ENCODE peak calls at places on chromosomes 4 and X, in seven cellular contexts. One of them, this sample, is unnamed.

GRCh38 chr4:114615435-114615834 is 16.8 kb downstream of the UGT8 start:
- DNase-seq in esophagus squamous epithelium: no peak
- DNase-seq in sigmoid colon: no peak
- DNase-seq in stomach: no peak
- DNase-seq in A549: no peak
- DNase-seq in HepG2: peak; percentile 6
- DNase-seq in right lobe of liver: no peak
- DNase-seq in this sample: no peak

GRCh38 chr4:110306363-110306762 is 107.9 kb upstream of the ELOVL6 start:
- DNase-seq in HepG2: no peak
- DNase-seq in A549: no peak
- DNase-seq in right lobe of liver: no peak
- DNase-seq in sigmoid colon: no peak
- DNase-seq in esophagus squamous epithelium: no peak
- DNase-seq in stomach: no peak
- DNase-seq in this sample: no peak

GRCh38 chrX:120308959-120309872 is 2.0 kb downstream of the TMEM255A start:
- DNase-seq in right lobe of liver: peak; percentile 59
- DNase-seq in esophagus squamous epithelium: peak; percentile 13
- DNase-seq in stomach: peak; percentile 65
- DNase-seq in A549: peak; percentile 36
- DNase-seq in sigmoid colon: peak; percentile 79
- DNase-seq in HepG2: peak; percentile 57
- DNase-seq in this sample: peak; percentile 41

GRCh38 chrX:46029777-46030176 is 515.4 kb downstream of the ZNF674 start:
- DNase-seq in HepG2: no peak
- DNase-seq in A549: no peak
- DNase-seq in right lobe of liver: no peak
- DNase-seq in sigmoid colon: no peak
- DNase-seq in esophagus squamous epithelium: no peak
- DNase-seq in stomach: no peak
- DNase-seq in this sample: no peak

GRCh38 chrX:35382966-35383365 is 415.2 kb upstream of the MAGEB16 start:
- DNase-seq in stomach: no peak
- DNase-seq in A549: no peak
- DNase-seq in esophagus squamous epithelium: no peak
- DNase-seq in right lobe of liver: no peak
- DNase-seq in HepG2: no peak
- DNase-seq in sigmoid colon: no peak
- DNase-seq in this sample: no peak

GRCh38 chr4:76198411-76199237 is 15.0 kb downstream of the SCARB2 start:
- DNase-seq in esophagus squamous epithelium: no peak
- DNase-seq in HepG2: no peak
- DNase-seq in sigmoid colon: peak; percentile 94
- DNase-seq in A549: no peak
- DNase-seq in right lobe of liver: no peak
- DNase-seq in stomach: peak; percentile 54
- DNase-seq in this sample: peak; percentile 48

GRCh38 chrX:100591256-100592051 is 6.7 kb downstream of the TNMD start:
- DNase-seq in right lobe of liver: no peak
- DNase-seq in A549: no peak
- DNase-seq in stomach: no peak
- DNase-seq in sigmoid colon: peak; percentile 64
- DNase-seq in HepG2: peak; percentile 40
- DNase-seq in esophagus squamous epithelium: no peak
- DNase-seq in this sample: peak; percentile 5

GRCh38 chrX:101357166-101357795 is 8.7 kb upstream of the TIMM8A start:
- DNase-seq in esophagus squamous epithelium: no peak
- DNase-seq in right lobe of liver: no peak
- DNase-seq in A549: no peak
- DNase-seq in HepG2: no peak
- DNase-seq in sigmoid colon: no peak
- DNase-seq in stomach: no peak
- DNase-seq in this sample: no peak

GRCh38 chr4:83489711-83490326 is 4.9 kb upstream of the ABRAXAS1 start:
- DNase-seq in sigmoid colon: no peak
- DNase-seq in esophagus squamous epithelium: no peak
- DNase-seq in right lobe of liver: no peak
- DNase-seq in A549: no peak
- DNase-seq in stomach: no peak
- DNase-seq in HepG2: no peak
- DNase-seq in this sample: no peak

GRCh38 chr4:60637976-60638375 is 562.1 kb upstream of the ADGRL3 start:
- DNase-seq in esophagus squamous epithelium: no peak
- DNase-seq in stomach: no peak
- DNase-seq in right lobe of liver: no peak
- DNase-seq in HepG2: no peak
- DNase-seq in sigmoid colon: no peak
- DNase-seq in A549: no peak
- DNase-seq in this sample: no peak

GRCh38 chr4:86960557-86960959 is 25.7 kb downstream of the AFF1 start:
- DNase-seq in right lobe of liver: no peak
- DNase-seq in A549: no peak
- DNase-seq in HepG2: peak; percentile 49
- DNase-seq in esophagus squamous epithelium: no peak
- DNase-seq in stomach: no peak
- DNase-seq in sigmoid colon: no peak
- DNase-seq in this sample: no peak

GRCh38 chr4:98958065-98958464 is 29.1 kb upstream of the EIF4E start:
- DNase-seq in right lobe of liver: no peak
- DNase-seq in HepG2: no peak
- DNase-seq in sigmoid colon: no peak
- DNase-seq in stomach: no peak
- DNase-seq in esophagus squamous epithelium: no peak
- DNase-seq in A549: no peak
- DNase-seq in this sample: no peak

GRCh38 chr4:498328-498919 is 532 bp downstream of the ZNF721 start:
- DNase-seq in sigmoid colon: no peak
- DNase-seq in HepG2: peak; percentile 8
- DNase-seq in A549: no peak
- DNase-seq in esophagus squamous epithelium: no peak
- DNase-seq in stomach: no peak
- DNase-seq in right lobe of liver: no peak
- DNase-seq in this sample: no peak

GRCh38 chr4:177159600-177159999 is 150.1 kb upstream of the NEIL3 start:
- DNase-seq in HepG2: no peak
- DNase-seq in right lobe of liver: no peak
- DNase-seq in esophagus squamous epithelium: no peak
- DNase-seq in sigmoid colon: no peak
- DNase-seq in stomach: no peak
- DNase-seq in A549: no peak
- DNase-seq in this sample: no peak

GRCh38 chr4:7808752-7809151 is 130.9 kb downstream of the AFAP1 start:
- DNase-seq in right lobe of liver: no peak
- DNase-seq in A549: no peak
- DNase-seq in HepG2: no peak
- DNase-seq in sigmoid colon: peak; percentile 36
- DNase-seq in esophagus squamous epithelium: no peak
- DNase-seq in stomach: no peak
- DNase-seq in this sample: no peak

GRCh38 chr4:66357316-66357715 is 687.0 kb upstream of the EPHA5 start:
- DNase-seq in HepG2: no peak
- DNase-seq in A549: no peak
- DNase-seq in stomach: no peak
- DNase-seq in esophagus squamous epithelium: no peak
- DNase-seq in right lobe of liver: no peak
- DNase-seq in sigmoid colon: no peak
- DNase-seq in this sample: no peak

GRCh38 chr4:170057851-170058250 is 31.7 kb upstream of the MFAP3L start:
- DNase-seq in A549: no peak
- DNase-seq in right lobe of liver: no peak
- DNase-seq in esophagus squamous epithelium: no peak
- DNase-seq in HepG2: no peak
- DNase-seq in sigmoid colon: no peak
- DNase-seq in stomach: no peak
- DNase-seq in this sample: no peak

DNA sequence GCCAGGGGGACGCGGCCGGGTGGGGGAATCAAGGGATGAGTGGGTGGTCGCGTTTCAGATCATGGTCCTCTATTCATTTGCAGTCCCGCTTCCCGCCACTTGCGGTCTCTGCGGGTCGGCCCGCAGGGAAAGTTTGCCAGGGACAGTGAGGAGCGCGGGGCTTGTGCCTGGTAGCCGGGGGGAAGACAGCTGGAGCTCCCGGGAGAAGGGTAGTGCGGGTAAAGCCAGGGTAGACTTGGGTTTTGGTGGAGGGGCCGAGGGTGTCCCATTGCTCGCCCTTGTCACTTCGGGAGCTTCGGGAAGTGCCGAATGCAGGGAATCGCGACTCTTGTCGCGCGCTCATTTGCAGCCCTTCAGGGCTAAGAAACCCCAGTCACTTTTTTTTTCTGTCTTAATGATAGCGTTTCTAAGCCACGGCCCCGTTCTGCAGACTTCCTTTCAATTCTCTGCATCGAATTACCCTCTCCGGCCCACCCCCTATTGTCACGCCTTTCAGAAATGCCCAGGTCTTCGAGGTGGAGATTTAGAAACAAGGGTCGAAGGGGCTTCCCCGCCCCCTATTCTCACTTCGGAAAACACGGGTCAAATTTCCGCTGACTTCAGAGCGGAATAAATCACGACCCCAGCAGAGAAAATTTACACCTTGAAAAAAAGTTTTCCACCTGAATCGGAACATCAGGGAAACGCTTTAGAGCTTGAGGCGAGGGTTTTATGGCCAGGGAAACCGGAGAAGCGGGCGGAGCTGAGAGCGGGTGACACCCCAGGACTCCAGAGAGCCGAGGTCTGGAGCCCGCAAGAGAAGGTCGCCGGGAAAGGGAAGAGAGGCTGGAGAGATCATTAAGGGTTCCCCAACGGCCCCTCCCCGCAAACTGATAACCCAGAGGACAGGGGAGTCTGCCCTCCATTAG is 1.4 kb downstream of the SHISA3 start:
- DNase-seq in right lobe of liver: no peak
- DNase-seq in HepG2: no peak
- DNase-seq in sigmoid colon: no peak
- DNase-seq in esophagus squamous epithelium: no peak
- DNase-seq in A549: no peak
- DNase-seq in stomach: no peak
- DNase-seq in this sample: peak; percentile 16
- TF ChIP-seq CTCF in right lobe of liver: no peak
- TF ChIP-seq CTCF in HepG2: no peak
- TF ChIP-seq CTCF in sigmoid colon: no peak
- TF ChIP-seq CTCF in esophagus squamous epithelium: no peak
- TF ChIP-seq CTCF in A549: no peak
- TF ChIP-seq CTCF in stomach: no peak
- TF ChIP-seq CTCF in this sample: no peak

GRCh38 chrX:49191033-49191871 is 5.1 kb upstream of the PRICKLE3 start:
- DNase-seq in A549: peak; percentile 95
- DNase-seq in stomach: peak; percentile 90
- DNase-seq in HepG2: peak; percentile 98
- DNase-seq in sigmoid colon: peak; percentile 97
- DNase-seq in right lobe of liver: peak; percentile 90
- DNase-seq in esophagus squamous epithelium: peak; percentile 75
- DNase-seq in this sample: peak; percentile 89
- TF ChIP-seq POLR2A in A549: peak; percentile 95
- TF ChIP-seq POLR2A in stomach: no peak
- TF ChIP-seq POLR2A in HepG2: peak; percentile 76
- TF ChIP-seq POLR2A in sigmoid colon: peak; percentile 34
- TF ChIP-seq POLR2A in right lobe of liver: peak; percentile 83
- TF ChIP-seq POLR2A in esophagus squamous epithelium: peak; percentile 72
- TF ChIP-seq POLR2A in this sample: peak; percentile 58

GRCh38 chr4:25857851-25858400 is 4.9 kb downstream of the SEL1L3 start:
- DNase-seq in A549: no peak
- DNase-seq in esophagus squamous epithelium: no peak
- DNase-seq in right lobe of liver: no peak
- DNase-seq in sigmoid colon: no peak
- DNase-seq in HepG2: no peak
- DNase-seq in stomach: no peak
- DNase-seq in this sample: no peak
- H3K4me1 ChIP-seq in A549: peaks cover 18% of the 10 kb centered on the region
- H3K4me1 ChIP-seq in esophagus squamous epithelium: peaks cover 7% of the 10 kb centered on the region
- H3K4me1 ChIP-seq in right lobe of liver: no peaks in the 10 kb centered on the region
- H3K4me1 ChIP-seq in sigmoid colon: no peaks in the 10 kb centered on the region
- H3K4me1 ChIP-seq in HepG2: peaks cover 8% of the 10 kb centered on the region
- H3K4me1 ChIP-seq in stomach: peaks cover 81% of the 10 kb centered on the region
- H3K4me1 ChIP-seq in this sample: no peaks in the 10 kb centered on the region

GRCh38 chr4:184893836-184894571 is 68.2 kb upstream of the ACSL1 start:
- DNase-seq in sigmoid colon: no peak
- DNase-seq in HepG2: no peak
- DNase-seq in A549: no peak
- DNase-seq in esophagus squamous epithelium: no peak
- DNase-seq in right lobe of liver: no peak
- DNase-seq in stomach: no peak
- DNase-seq in this sample: no peak
- TF ChIP-seq CTCF in sigmoid colon: no peak
- TF ChIP-seq CTCF in HepG2: no peak
- TF ChIP-seq CTCF in A549: no peak
- TF ChIP-seq CTCF in esophagus squamous epithelium: no peak
- TF ChIP-seq CTCF in right lobe of liver: no peak
- TF ChIP-seq CTCF in stomach: no peak
- TF ChIP-seq CTCF in this sample: no peak

GRCh38 chrX:115560978-115561604 is at the start of gene PLS3:
- DNase-seq in HepG2: peak; percentile 77
- DNase-seq in right lobe of liver: peak; percentile 90
- DNase-seq in stomach: peak; percentile 76
- DNase-seq in esophagus squamous epithelium: peak; percentile 2
- DNase-seq in A549: peak; percentile 89
- DNase-seq in sigmoid colon: peak; percentile 92
- DNase-seq in this sample: peak; percentile 65
- TF ChIP-seq POLR2A in HepG2: peak; percentile 76
- TF ChIP-seq POLR2A in right lobe of liver: peak; percentile 86
- TF ChIP-seq POLR2A in stomach: no peak
- TF ChIP-seq POLR2A in esophagus squamous epithelium: peak; percentile 58
- TF ChIP-seq POLR2A in A549: peak; percentile 72
- TF ChIP-seq POLR2A in sigmoid colon: peak; percentile 60
- TF ChIP-seq POLR2A in this sample: peak; percentile 73

GRCh38 chr4:152112116-152112515 is 351.3 kb upstream of the GATB start:
- DNase-seq in esophagus squamous epithelium: no peak
- DNase-seq in sigmoid colon: no peak
- DNase-seq in right lobe of liver: no peak
- DNase-seq in HepG2: no peak
- DNase-seq in stomach: no peak
- DNase-seq in A549: no peak
- DNase-seq in this sample: no peak
- H3K4me1 ChIP-seq in esophagus squamous epithelium: no peaks in the 10 kb centered on the region
- H3K4me1 ChIP-seq in sigmoid colon: no peaks in the 10 kb centered on the region
- H3K4me1 ChIP-seq in right lobe of liver: no peaks in the 10 kb centered on the region
- H3K4me1 ChIP-seq in HepG2: no peaks in the 10 kb centered on the region
- H3K4me1 ChIP-seq in stomach: no peaks in the 10 kb centered on the region
- H3K4me1 ChIP-seq in A549: peaks cover 3% of the 10 kb centered on the region
- H3K4me1 ChIP-seq in this sample: peaks cover 3% of the 10 kb centered on the region

GRCh38 chrX:68918202-68918601 is 89.4 kb downstream of the EFNB1 start:
- DNase-seq in stomach: no peak
- DNase-seq in HepG2: no peak
- DNase-seq in esophagus squamous epithelium: no peak
- DNase-seq in A549: no peak
- DNase-seq in sigmoid colon: no peak
- DNase-seq in right lobe of liver: no peak
- DNase-seq in this sample: no peak
- TF ChIP-seq CTCF in stomach: no peak
- TF ChIP-seq CTCF in HepG2: no peak
- TF ChIP-seq CTCF in esophagus squamous epithelium: no peak
- TF ChIP-seq CTCF in A549: no peak
- TF ChIP-seq CTCF in sigmoid colon: no peak
- TF ChIP-seq CTCF in right lobe of liver: no peak
- TF ChIP-seq CTCF in this sample: no peak

GRCh38 chr4:77818667-77819408 is at the start of gene CNOT6L:
- DNase-seq in sigmoid colon: peak; percentile 87
- DNase-seq in A549: peak; percentile 5
- DNase-seq in esophagus squamous epithelium: peak; percentile 67
- DNase-seq in stomach: peak; percentile 79
- DNase-seq in right lobe of liver: peak; percentile 82
- DNase-seq in HepG2: no peak
- DNase-seq in this sample: peak; percentile 51
- TF ChIP-seq POLR2A in sigmoid colon: no peak
- TF ChIP-seq POLR2A in A549: no peak
- TF ChIP-seq POLR2A in esophagus squamous epithelium: peak; percentile 57
- TF ChIP-seq POLR2A in stomach: no peak
- TF ChIP-seq POLR2A in right lobe of liver: peak; percentile 44
- TF ChIP-seq POLR2A in HepG2: no peak
- TF ChIP-seq POLR2A in this sample: no peak

GRCh38 chr4:123826896-123827295 is 430.3 kb downstream of the SPRY1 start:
- DNase-seq in esophagus squamous epithelium: no peak
- DNase-seq in HepG2: no peak
- DNase-seq in sigmoid colon: no peak
- DNase-seq in right lobe of liver: no peak
- DNase-seq in A549: no peak
- DNase-seq in stomach: no peak
- DNase-seq in this sample: no peak
- H3K4me1 ChIP-seq in esophagus squamous epithelium: no peaks in the 10 kb centered on the region
- H3K4me1 ChIP-seq in HepG2: peaks cover 32% of the 10 kb centered on the region
- H3K4me1 ChIP-seq in sigmoid colon: no peaks in the 10 kb centered on the region
- H3K4me1 ChIP-seq in right lobe of liver: no peaks in the 10 kb centered on the region
- H3K4me1 ChIP-seq in A549: no peaks in the 10 kb centered on the region
- H3K4me1 ChIP-seq in stomach: no peaks in the 10 kb centered on the region
- H3K4me1 ChIP-seq in this sample: no peaks in the 10 kb centered on the region

This sample was measured in tibial nerve.